ENCODE peak calls at places on chromosomes 2 and 18, in ten cellular contexts. D, F, V, B, R, K, X, U, J and S are unnamed samples.

GRCh38 chr2:142967060-142967459 is 89.6 kb downstream of the KYNU start:
- DNase-seq in K (no peak), B (no peak), D (no peak), U (no peak), J (no peak), R (no peak), F (no peak), X (no peak), V (no peak), S (no peak)

GRCh38 chr2:239209806-239210205 is 191.0 kb downstream of the HDAC4 start:
- DNase-seq in V (no peak), F (no peak), U (no peak), K (no peak), X (no peak), R (no peak), B (no peak), D (no peak), J (no peak), S (no peak)

GRCh38 chr2:39416172-39416571 is 20.9 kb downstream of the MAP4K3 start:
- DNase-seq in U (peak), B (no peak), D (no peak), K (no peak), J (no peak), R (no peak), V (no peak), X (no peak), F (no peak), S (no peak)

GRCh38 chr2:53768233-53768542 is 584 bp downstream of the CHAC2 start:
- DNase-seq in U (no peak), J (no peak), R (peak), X (no peak), K (no peak), B (no peak), V (no peak), F (no peak), D (no peak), S (no peak)

GRCh38 chr2:40716879-40717278 is 265.0 kb upstream of the SLC8A1 start:
- DNase-seq in R (no peak), J (no peak), X (peak), B (no peak), U (peak), D (no peak), F (no peak), K (peak), V (peak), S (no peak)

GRCh38 chr18:68803371-68803770 is 5.5 kb downstream of the CCDC102B start:
- DNase-seq in R (no peak), K (peak), D (no peak), B (no peak), X (no peak), F (no peak), V (no peak), J (no peak), U (peak), S (peak)

GRCh38 chr2:148534416-148535205 is 109.9 kb upstream of the EPC2 start:
- DNase-seq in K (no peak), V (no peak), D (peak), R (no peak), J (no peak), U (no peak), B (no peak), X (no peak), F (no peak), S (no peak)

GRCh38 chr2:31413025-31413424 is 1.5 kb downstream of the XDH start:
- DNase-seq in K (no peak), R (no peak), J (no peak), D (no peak), V (peak), F (no peak), X (no peak), B (no peak), U (no peak), S (no peak)

GRCh38 chr2:58633576-58634365 is 392.6 kb upstream of the FANCL start:
- DNase-seq in F (no peak), B (no peak), D (no peak), U (no peak), V (peak), J (no peak), R (no peak), X (peak), K (no peak), S (no peak)

GRCh38 chr2:65164379-65165023 is 34.6 kb upstream of the RAB1A start:
- DNase-seq in V (no peak), F (no peak), R (peak), X (no peak), J (no peak), D (no peak), U (no peak), K (no peak), B (peak), S (no peak)

GRCh38 chr2:73611193-73611592 is 31.0 kb downstream of the NAT8 start:
- DNase-seq in J (no peak), R (no peak), B (no peak), X (no peak), F (no peak), K (no peak), V (no peak), U (no peak), D (no peak), S (no peak)

GRCh38 chr18:11074879-11075278 is 74.5 kb downstream of the PIEZO2 start:
- DNase-seq in J (no peak), X (no peak), F (no peak), V (no peak), R (no peak), U (no peak), K (no peak), D (no peak), B (no peak), S (no peak)

GRCh38 chr2:66305714-66306113 is 129.2 kb upstream of the MEIS1 start:
- DNase-seq in U (no peak), F (no peak), V (no peak), J (no peak), B (peak), K (peak), D (peak), R (no peak), X (no peak), S (peak)

GRCh38 chr2:200703132-200703925 is 108.4 kb upstream of the BZW1 start:
- DNase-seq in D (no peak), K (peak), B (no peak), U (peak), R (peak), V (peak), J (peak), F (peak), X (peak), S (no peak)

GRCh38 chr2:238306680-238306998 is 13.7 kb upstream of the TRAF3IP1 start:
- DNase-seq in R (no peak), X (no peak), D (no peak), F (no peak), B (no peak), V (no peak), J (no peak), U (no peak), K (no peak), S (no peak)

GRCh38 chr2:193141-193552 is 70.7 kb downstream of the SH3YL1 start:
- DNase-seq in K (peak), F (peak), D (no peak), U (peak), R (no peak), B (no peak), J (no peak), V (no peak), X (peak), S (no peak)

GRCh38 chr2:146997945-146998344 is 846.9 kb upstream of the ACVR2A start:
- DNase-seq in K (no peak), U (no peak), J (no peak), D (no peak), R (no peak), F (no peak), B (no peak), X (no peak), V (no peak), S (no peak)

GRCh38 chr2:164103271-164103670 is 367.5 kb upstream of the FIGN start:
- DNase-seq in X (no peak), R (no peak), D (no peak), K (no peak), F (no peak), U (no peak), V (no peak), J (no peak), B (no peak), S (no peak)

GRCh38 chr18:76754381-76754780 is 68.0 kb upstream of the ZNF236 start:
- DNase-seq in R (peak), X (no peak), J (no peak), V (no peak), K (no peak), U (no peak), F (no peak), B (no peak), D (no peak), S (no peak)

GRCh38 chr2:162333968-162334367 is 10.0 kb upstream of the GCA start:
- DNase-seq in U (no peak), X (peak), V (peak), B (no peak), D (no peak), J (no peak), F (no peak), R (peak), K (no peak), S (peak)

GRCh38 chr2:210616074-210616473 is 59.7 kb downstream of the CPS1 start:
- DNase-seq in X (no peak), K (no peak), U (no peak), B (no peak), R (no peak), V (no peak), J (no peak), D (no peak), F (no peak), S (no peak)

GRCh38 chr2:196131949-196132925 is 39.1 kb downstream of the STK17B start:
- DNase-seq in R (no peak), V (no peak), B (no peak), F (no peak), X (no peak), U (no peak), J (peak), D (no peak), K (no peak), S (no peak)

GRCh38 chr2:137924019-137924418 is 40.3 kb upstream of the HNMT start:
- DNase-seq in U (no peak), R (no peak), B (no peak), V (no peak), D (no peak), J (no peak), X (no peak), K (no peak), F (no peak), S (no peak)

GRCh38 chr2:30310955-30311354 is 79.6 kb downstream of the LBH start:
- DNase-seq in J (no peak), R (no peak), X (no peak), K (no peak), D (no peak), B (no peak), V (no peak), U (no peak), F (no peak), S (no peak)

GRCh38 chr18:79525556-79526467 is 130.1 kb downstream of the NFATC1 start:
- DNase-seq in U (no peak), V (no peak), F (no peak), J (peak), D (peak), R (no peak), B (peak), X (peak), K (no peak), S (peak)